ENCODE peak calls at places on chromosomes 4 and X, in eight cellular contexts. One of them, this sample, is unnamed.

GRCh38 chrX:24838624-24839023 is 144.9 kb downstream of the POLA1 start:
- DNase-seq in NCI-H1694 treated with DMSO at 0.1 percent for 48 hours: no peak
- DNase-seq in OCI-LY7: peak
- DNase-seq in activated effector memory CD4-positive, alpha-beta T cell treated with anti-CD3 and anti-CD28 coated beads, Interleukin-2, amount 50 U/mL, for 16 hours: no peak
- DNase-seq in brain microvascular endothelial cell: peak
- DNase-seq in AML-193: peak
- DNase-seq in GM06990: no peak
- DNase-seq in ovary: no peak
- DNase-seq in this sample: no peak

GRCh38 chr4:87819281-87819919 is 13.4 kb upstream of the MEPE start:
- DNase-seq in GM06990: no peak
- DNase-seq in AML-193: no peak
- DNase-seq in activated effector memory CD4-positive, alpha-beta T cell treated with anti-CD3 and anti-CD28 coated beads, Interleukin-2, amount 50 U/mL, for 16 hours: no peak
- DNase-seq in OCI-LY7: no peak
- DNase-seq in NCI-H1694 treated with DMSO at 0.1 percent for 48 hours: no peak
- DNase-seq in brain microvascular endothelial cell: peak
- DNase-seq in ovary: no peak
- DNase-seq in this sample: no peak

GRCh38 chr4:16083217-16084191 is at the start of gene PROM1:
- DNase-seq in OCI-LY7: no peak
- DNase-seq in ovary: no peak
- DNase-seq in activated effector memory CD4-positive, alpha-beta T cell treated with anti-CD3 and anti-CD28 coated beads, Interleukin-2, amount 50 U/mL, for 16 hours: no peak
- DNase-seq in NCI-H1694 treated with DMSO at 0.1 percent for 48 hours: no peak
- DNase-seq in GM06990: no peak
- DNase-seq in brain microvascular endothelial cell: no peak
- DNase-seq in AML-193: no peak
- DNase-seq in this sample: no peak

GRCh38 chr4:140719022-140719421 is 37.2 kb downstream of the TBC1D9 start:
- DNase-seq in ovary: no peak
- DNase-seq in activated effector memory CD4-positive, alpha-beta T cell treated with anti-CD3 and anti-CD28 coated beads, Interleukin-2, amount 50 U/mL, for 16 hours: no peak
- DNase-seq in NCI-H1694 treated with DMSO at 0.1 percent for 48 hours: no peak
- DNase-seq in AML-193: no peak
- DNase-seq in brain microvascular endothelial cell: peak
- DNase-seq in GM06990: no peak
- DNase-seq in OCI-LY7: no peak
- DNase-seq in this sample: no peak

GRCh38 chr4:119559044-119559647 is 69.5 kb downstream of the PDE5A start:
- DNase-seq in NCI-H1694 treated with DMSO at 0.1 percent for 48 hours: peak
- DNase-seq in GM06990: no peak
- DNase-seq in AML-193: peak
- DNase-seq in activated effector memory CD4-positive, alpha-beta T cell treated with anti-CD3 and anti-CD28 coated beads, Interleukin-2, amount 50 U/mL, for 16 hours: no peak
- DNase-seq in OCI-LY7: peak
- DNase-seq in brain microvascular endothelial cell: no peak
- DNase-seq in ovary: no peak
- DNase-seq in this sample: no peak

GRCh38 chrX:31266172-31267076 is 194.6 kb upstream of the FTHL17 start:
- DNase-seq in activated effector memory CD4-positive, alpha-beta T cell treated with anti-CD3 and anti-CD28 coated beads, Interleukin-2, amount 50 U/mL, for 16 hours: peak
- DNase-seq in OCI-LY7: peak
- DNase-seq in NCI-H1694 treated with DMSO at 0.1 percent for 48 hours: no peak
- DNase-seq in GM06990: peak
- DNase-seq in brain microvascular endothelial cell: no peak
- DNase-seq in AML-193: no peak
- DNase-seq in ovary: peak
- DNase-seq in this sample: no peak

GRCh38 chr4:13922459-13922858 is 294.9 kb upstream of the BOD1L1 start:
- DNase-seq in OCI-LY7: no peak
- DNase-seq in activated effector memory CD4-positive, alpha-beta T cell treated with anti-CD3 and anti-CD28 coated beads, Interleukin-2, amount 50 U/mL, for 16 hours: no peak
- DNase-seq in ovary: no peak
- DNase-seq in brain microvascular endothelial cell: no peak
- DNase-seq in GM06990: no peak
- DNase-seq in NCI-H1694 treated with DMSO at 0.1 percent for 48 hours: no peak
- DNase-seq in AML-193: no peak
- DNase-seq in this sample: no peak

GRCh38 chrX:24242649-24243556 is 71.0 kb downstream of the SUPT20HL2 start:
- DNase-seq in activated effector memory CD4-positive, alpha-beta T cell treated with anti-CD3 and anti-CD28 coated beads, Interleukin-2, amount 50 U/mL, for 16 hours: no peak
- DNase-seq in brain microvascular endothelial cell: peak
- DNase-seq in GM06990: peak
- DNase-seq in ovary: peak
- DNase-seq in OCI-LY7: peak
- DNase-seq in NCI-H1694 treated with DMSO at 0.1 percent for 48 hours: no peak
- DNase-seq in AML-193: no peak
- DNase-seq in this sample: no peak

GRCh38 chr4:38512840-38513239 is 151.2 kb upstream of the KLF3 start:
- DNase-seq in GM06990: no peak
- DNase-seq in OCI-LY7: no peak
- DNase-seq in activated effector memory CD4-positive, alpha-beta T cell treated with anti-CD3 and anti-CD28 coated beads, Interleukin-2, amount 50 U/mL, for 16 hours: no peak
- DNase-seq in NCI-H1694 treated with DMSO at 0.1 percent for 48 hours: no peak
- DNase-seq in AML-193: no peak
- DNase-seq in brain microvascular endothelial cell: no peak
- DNase-seq in ovary: no peak
- DNase-seq in this sample: no peak

GRCh38 chr4:16785800-16786527 is 112.5 kb downstream of the LDB2 start:
- DNase-seq in GM06990: no peak
- DNase-seq in AML-193: no peak
- DNase-seq in ovary: no peak
- DNase-seq in brain microvascular endothelial cell: peak
- DNase-seq in activated effector memory CD4-positive, alpha-beta T cell treated with anti-CD3 and anti-CD28 coated beads, Interleukin-2, amount 50 U/mL, for 16 hours: no peak
- DNase-seq in OCI-LY7: no peak
- DNase-seq in NCI-H1694 treated with DMSO at 0.1 percent for 48 hours: no peak
- DNase-seq in this sample: no peak

GRCh38 chrX:71652405-71652804 is 14.9 kb upstream of the LOC101059915 start:
- DNase-seq in brain microvascular endothelial cell: peak
- DNase-seq in AML-193: peak
- DNase-seq in OCI-LY7: peak
- DNase-seq in GM06990: no peak
- DNase-seq in NCI-H1694 treated with DMSO at 0.1 percent for 48 hours: peak
- DNase-seq in activated effector memory CD4-positive, alpha-beta T cell treated with anti-CD3 and anti-CD28 coated beads, Interleukin-2, amount 50 U/mL, for 16 hours: peak
- DNase-seq in ovary: peak
- DNase-seq in this sample: no peak

GRCh38 chrX:13373027-13373806 is 53.4 kb upstream of the ATXN3L start:
- DNase-seq in ovary: no peak
- DNase-seq in activated effector memory CD4-positive, alpha-beta T cell treated with anti-CD3 and anti-CD28 coated beads, Interleukin-2, amount 50 U/mL, for 16 hours: no peak
- DNase-seq in NCI-H1694 treated with DMSO at 0.1 percent for 48 hours: no peak
- DNase-seq in GM06990: no peak
- DNase-seq in AML-193: no peak
- DNase-seq in brain microvascular endothelial cell: peak
- DNase-seq in OCI-LY7: no peak
- DNase-seq in this sample: no peak

GRCh38 chr4:168335621-168336020 is 17.1 kb upstream of the DDX60 start:
- DNase-seq in ovary: no peak
- DNase-seq in GM06990: no peak
- DNase-seq in activated effector memory CD4-positive, alpha-beta T cell treated with anti-CD3 and anti-CD28 coated beads, Interleukin-2, amount 50 U/mL, for 16 hours: no peak
- DNase-seq in AML-193: no peak
- DNase-seq in brain microvascular endothelial cell: peak
- DNase-seq in OCI-LY7: no peak
- DNase-seq in NCI-H1694 treated with DMSO at 0.1 percent for 48 hours: no peak
- DNase-seq in this sample: no peak

GRCh38 chr4:1058997-1059665 is 47.7 kb downstream of the FGFRL1 start:
- DNase-seq in AML-193: no peak
- DNase-seq in NCI-H1694 treated with DMSO at 0.1 percent for 48 hours: no peak
- DNase-seq in activated effector memory CD4-positive, alpha-beta T cell treated with anti-CD3 and anti-CD28 coated beads, Interleukin-2, amount 50 U/mL, for 16 hours: peak
- DNase-seq in GM06990: no peak
- DNase-seq in OCI-LY7: no peak
- DNase-seq in brain microvascular endothelial cell: no peak
- DNase-seq in ovary: no peak
- DNase-seq in this sample: no peak

GRCh38 chrX:76279007-76279406 is 106.1 kb downstream of the PBDC1 start:
- DNase-seq in OCI-LY7: peak
- DNase-seq in AML-193: peak
- DNase-seq in GM06990: peak
- DNase-seq in activated effector memory CD4-positive, alpha-beta T cell treated with anti-CD3 and anti-CD28 coated beads, Interleukin-2, amount 50 U/mL, for 16 hours: peak
- DNase-seq in ovary: no peak
- DNase-seq in NCI-H1694 treated with DMSO at 0.1 percent for 48 hours: peak
- DNase-seq in brain microvascular endothelial cell: peak
- DNase-seq in this sample: no peak

GRCh38 chrX:137915466-137915865 is 349.5 kb downstream of the ZIC3 start:
- DNase-seq in ovary: no peak
- DNase-seq in AML-193: no peak
- DNase-seq in NCI-H1694 treated with DMSO at 0.1 percent for 48 hours: no peak
- DNase-seq in OCI-LY7: no peak
- DNase-seq in brain microvascular endothelial cell: no peak
- DNase-seq in GM06990: no peak
- DNase-seq in activated effector memory CD4-positive, alpha-beta T cell treated with anti-CD3 and anti-CD28 coated beads, Interleukin-2, amount 50 U/mL, for 16 hours: no peak
- DNase-seq in this sample: no peak

GRCh38 chrX:132199941-132200340 is 19.3 kb downstream of the RAP2C start:
- DNase-seq in ovary: no peak
- DNase-seq in AML-193: no peak
- DNase-seq in NCI-H1694 treated with DMSO at 0.1 percent for 48 hours: no peak
- DNase-seq in OCI-LY7: no peak
- DNase-seq in brain microvascular endothelial cell: no peak
- DNase-seq in activated effector memory CD4-positive, alpha-beta T cell treated with anti-CD3 and anti-CD28 coated beads, Interleukin-2, amount 50 U/mL, for 16 hours: no peak
- DNase-seq in GM06990: no peak
- DNase-seq in this sample: no peak

GRCh38 chrX:49041683-49042529 is 1.3 kb downstream of the TFE3 start:
- DNase-seq in ovary: no peak
- DNase-seq in activated effector memory CD4-positive, alpha-beta T cell treated with anti-CD3 and anti-CD28 coated beads, Interleukin-2, amount 50 U/mL, for 16 hours: no peak
- DNase-seq in AML-193: peak
- DNase-seq in brain microvascular endothelial cell: peak
- DNase-seq in GM06990: no peak
- DNase-seq in OCI-LY7: peak
- DNase-seq in NCI-H1694 treated with DMSO at 0.1 percent for 48 hours: no peak
- DNase-seq in this sample: no peak

GRCh38 chrX:114338870-114339269 is 245.0 kb upstream of the HTR2C start:
- DNase-seq in brain microvascular endothelial cell: no peak
- DNase-seq in OCI-LY7: no peak
- DNase-seq in GM06990: no peak
- DNase-seq in AML-193: no peak
- DNase-seq in activated effector memory CD4-positive, alpha-beta T cell treated with anti-CD3 and anti-CD28 coated beads, Interleukin-2, amount 50 U/mL, for 16 hours: no peak
- DNase-seq in NCI-H1694 treated with DMSO at 0.1 percent for 48 hours: no peak
- DNase-seq in ovary: no peak
- DNase-seq in this sample: no peak

GRCh38 chr4:28238756-28239155 is 1378.1 kb downstream of the STIM2 start:
- DNase-seq in activated effector memory CD4-positive, alpha-beta T cell treated with anti-CD3 and anti-CD28 coated beads, Interleukin-2, amount 50 U/mL, for 16 hours: no peak
- DNase-seq in OCI-LY7: no peak
- DNase-seq in NCI-H1694 treated with DMSO at 0.1 percent for 48 hours: no peak
- DNase-seq in GM06990: no peak
- DNase-seq in ovary: no peak
- DNase-seq in brain microvascular endothelial cell: peak
- DNase-seq in AML-193: no peak
- DNase-seq in this sample: no peak

GRCh38 chr4:35105486-35105885 is 1138.8 kb downstream of the ARAP2 start:
- DNase-seq in activated effector memory CD4-positive, alpha-beta T cell treated with anti-CD3 and anti-CD28 coated beads, Interleukin-2, amount 50 U/mL, for 16 hours: no peak
- DNase-seq in ovary: no peak
- DNase-seq in brain microvascular endothelial cell: no peak
- DNase-seq in GM06990: no peak
- DNase-seq in AML-193: no peak
- DNase-seq in NCI-H1694 treated with DMSO at 0.1 percent for 48 hours: no peak
- DNase-seq in OCI-LY7: no peak
- DNase-seq in this sample: no peak

GRCh38 chrX:69077895-69078455 is 87.3 kb downstream of the PJA1 start:
- DNase-seq in ovary: no peak
- DNase-seq in brain microvascular endothelial cell: no peak
- DNase-seq in AML-193: no peak
- DNase-seq in activated effector memory CD4-positive, alpha-beta T cell treated with anti-CD3 and anti-CD28 coated beads, Interleukin-2, amount 50 U/mL, for 16 hours: no peak
- DNase-seq in NCI-H1694 treated with DMSO at 0.1 percent for 48 hours: no peak
- DNase-seq in GM06990: no peak
- DNase-seq in OCI-LY7: no peak
- DNase-seq in this sample: no peak

GRCh38 chr4:15034071-15034764 is 31.9 kb downstream of the CPEB2 start:
- DNase-seq in AML-193: no peak
- DNase-seq in activated effector memory CD4-positive, alpha-beta T cell treated with anti-CD3 and anti-CD28 coated beads, Interleukin-2, amount 50 U/mL, for 16 hours: no peak
- DNase-seq in brain microvascular endothelial cell: peak
- DNase-seq in ovary: no peak
- DNase-seq in NCI-H1694 treated with DMSO at 0.1 percent for 48 hours: no peak
- DNase-seq in OCI-LY7: no peak
- DNase-seq in GM06990: no peak
- DNase-seq in this sample: no peak

GRCh38 chrX:22220941-22221340 is 51.8 kb upstream of the CBLL2 start:
- DNase-seq in NCI-H1694 treated with DMSO at 0.1 percent for 48 hours: no peak
- DNase-seq in AML-193: no peak
- DNase-seq in brain microvascular endothelial cell: peak
- DNase-seq in ovary: no peak
- DNase-seq in OCI-LY7: no peak
- DNase-seq in GM06990: no peak
- DNase-seq in activated effector memory CD4-positive, alpha-beta T cell treated with anti-CD3 and anti-CD28 coated beads, Interleukin-2, amount 50 U/mL, for 16 hours: no peak
- DNase-seq in this sample: no peak

GRCh38 chr4:176298664-176299063 is 21.1 kb upstream of the SPCS3 start:
- DNase-seq in NCI-H1694 treated with DMSO at 0.1 percent for 48 hours: no peak
- DNase-seq in ovary: no peak
- DNase-seq in AML-193: no peak
- DNase-seq in OCI-LY7: peak
- DNase-seq in activated effector memory CD4-positive, alpha-beta T cell treated with anti-CD3 and anti-CD28 coated beads, Interleukin-2, amount 50 U/mL, for 16 hours: no peak
- DNase-seq in GM06990: no peak
- DNase-seq in brain microvascular endothelial cell: no peak
- DNase-seq in this sample: no peak

GRCh38 chr4:11698846-11699590 is 270.3 kb upstream of the HS3ST1 start:
- DNase-seq in NCI-H1694 treated with DMSO at 0.1 percent for 48 hours: no peak
- DNase-seq in GM06990: no peak
- DNase-seq in OCI-LY7: no peak
- DNase-seq in brain microvascular endothelial cell: peak
- DNase-seq in ovary: no peak
- DNase-seq in AML-193: no peak
- DNase-seq in activated effector memory CD4-positive, alpha-beta T cell treated with anti-CD3 and anti-CD28 coated beads, Interleukin-2, amount 50 U/mL, for 16 hours: no peak
- DNase-seq in this sample: no peak

GRCh38 chrX:30215357-30215843 is at the start of gene MAGEB2:
- DNase-seq in ovary: no peak
- DNase-seq in GM06990: no peak
- DNase-seq in activated effector memory CD4-positive, alpha-beta T cell treated with anti-CD3 and anti-CD28 coated beads, Interleukin-2, amount 50 U/mL, for 16 hours: no peak
- DNase-seq in NCI-H1694 treated with DMSO at 0.1 percent for 48 hours: no peak
- DNase-seq in AML-193: no peak
- DNase-seq in OCI-LY7: no peak
- DNase-seq in brain microvascular endothelial cell: no peak
- DNase-seq in this sample: no peak

GRCh38 chrX:94576367-94577004 is 902.5 kb downstream of the FAM133A start:
- DNase-seq in OCI-LY7: no peak
- DNase-seq in NCI-H1694 treated with DMSO at 0.1 percent for 48 hours: no peak
- DNase-seq in activated effector memory CD4-positive, alpha-beta T cell treated with anti-CD3 and anti-CD28 coated beads, Interleukin-2, amount 50 U/mL, for 16 hours: no peak
- DNase-seq in brain microvascular endothelial cell: no peak
- DNase-seq in AML-193: no peak
- DNase-seq in ovary: no peak
- DNase-seq in GM06990: no peak
- DNase-seq in this sample: no peak

GRCh38 chr4:103008875-103009729 is 10.4 kb downstream of the SLC9B1 start:
- DNase-seq in brain microvascular endothelial cell: peak
- DNase-seq in GM06990: peak
- DNase-seq in activated effector memory CD4-positive, alpha-beta T cell treated with anti-CD3 and anti-CD28 coated beads, Interleukin-2, amount 50 U/mL, for 16 hours: no peak
- DNase-seq in ovary: no peak
- DNase-seq in AML-193: peak
- DNase-seq in NCI-H1694 treated with DMSO at 0.1 percent for 48 hours: peak
- DNase-seq in OCI-LY7: peak
- DNase-seq in this sample: no peak

GRCh38 chrX:118655561-118656246 is 71.7 kb upstream of the IL13RA1 start:
- DNase-seq in AML-193: no peak
- DNase-seq in activated effector memory CD4-positive, alpha-beta T cell treated with anti-CD3 and anti-CD28 coated beads, Interleukin-2, amount 50 U/mL, for 16 hours: no peak
- DNase-seq in NCI-H1694 treated with DMSO at 0.1 percent for 48 hours: no peak
- DNase-seq in OCI-LY7: no peak
- DNase-seq in GM06990: no peak
- DNase-seq in ovary: no peak
- DNase-seq in brain microvascular endothelial cell: peak
- DNase-seq in this sample: no peak

GRCh38 chr4:45370370-45370769 is 644.0 kb upstream of the GNPDA2 start:
- DNase-seq in ovary: no peak
- DNase-seq in activated effector memory CD4-positive, alpha-beta T cell treated with anti-CD3 and anti-CD28 coated beads, Interleukin-2, amount 50 U/mL, for 16 hours: no peak
- DNase-seq in AML-193: no peak
- DNase-seq in brain microvascular endothelial cell: no peak
- DNase-seq in GM06990: no peak
- DNase-seq in NCI-H1694 treated with DMSO at 0.1 percent for 48 hours: peak
- DNase-seq in OCI-LY7: no peak
- DNase-seq in this sample: no peak

GRCh38 chr4:123672987-123673386 is 276.4 kb downstream of the SPRY1 start:
- DNase-seq in activated effector memory CD4-positive, alpha-beta T cell treated with anti-CD3 and anti-CD28 coated beads, Interleukin-2, amount 50 U/mL, for 16 hours: no peak
- DNase-seq in AML-193: peak
- DNase-seq in brain microvascular endothelial cell: no peak
- DNase-seq in GM06990: no peak
- DNase-seq in NCI-H1694 treated with DMSO at 0.1 percent for 48 hours: no peak
- DNase-seq in ovary: no peak
- DNase-seq in OCI-LY7: no peak
- DNase-seq in this sample: no peak

GRCh38 chr4:118348886-118349285 is 3.9 kb downstream of the PRSS12 start:
- DNase-seq in OCI-LY7: no peak
- DNase-seq in activated effector memory CD4-positive, alpha-beta T cell treated with anti-CD3 and anti-CD28 coated beads, Interleukin-2, amount 50 U/mL, for 16 hours: no peak
- DNase-seq in brain microvascular endothelial cell: no peak
- DNase-seq in AML-193: no peak
- DNase-seq in ovary: no peak
- DNase-seq in NCI-H1694 treated with DMSO at 0.1 percent for 48 hours: no peak
- DNase-seq in GM06990: no peak
- DNase-seq in this sample: no peak

GRCh38 chr4:57303012-57303751 is 193.0 kb upstream of the IGFBP7 start:
- DNase-seq in GM06990: no peak
- DNase-seq in OCI-LY7: no peak
- DNase-seq in ovary: no peak
- DNase-seq in activated effector memory CD4-positive, alpha-beta T cell treated with anti-CD3 and anti-CD28 coated beads, Interleukin-2, amount 50 U/mL, for 16 hours: no peak
- DNase-seq in NCI-H1694 treated with DMSO at 0.1 percent for 48 hours: no peak
- DNase-seq in brain microvascular endothelial cell: peak
- DNase-seq in AML-193: no peak
- DNase-seq in this sample: no peak